ENCODE peak calls at places on chromosomes 4 and X, in seven cellular contexts. B, W, O, H, V, C and N are unnamed samples.

GRCh38 chrX:68895339-68896250 is 66.8 kb downstream of the EFNB1 start:
- DNase-seq in B (peak; percentile 0), W (no peak), O (peak; percentile 51), H (peak; percentile 22), V (peak; percentile 15), C (peak; percentile 40), N (no peak)

GRCh38 chrX:129738466-129739308 is at the start of gene XPNPEP2:
- DNase-seq in B (no peak), W (no peak), O (no peak), H (peak; percentile 79), V (no peak), C (no peak), N (no peak)

GRCh38 chr4:81919238-81919637 is 447.5 kb upstream of the RASGEF1B start:
- DNase-seq in B (peak; percentile 61), W (no peak), O (no peak), H (no peak), V (no peak), C (no peak), N (no peak)

GRCh38 chrX:13380230-13380629 is 60.4 kb upstream of the ATXN3L start:
- DNase-seq in B (no peak), W (no peak), O (no peak), H (peak; percentile 34), V (no peak), C (no peak), N (no peak)

GRCh38 chrX:25003066-25003849 is 12.5 kb downstream of the ARX start:
- DNase-seq in B (no peak), W (no peak), O (no peak), H (no peak), V (no peak), C (no peak), N (no peak)

GRCh38 chr4:115219315-115219840 is 106.0 kb upstream of the NDST4 start:
- DNase-seq in B (no peak), W (peak; percentile 31), O (no peak), H (no peak), V (no peak), C (no peak), N (no peak)

GRCh38 chr4:102620697-102621497 is 119.7 kb downstream of the NFKB1 start:
- DNase-seq in B (peak; percentile 94), W (no peak), O (no peak), H (peak; percentile 76), V (peak; percentile 87), C (peak; percentile 83), N (peak; percentile 80)

GRCh38 chr4:140168474-140168873 is 14.5 kb upstream of the MAML3 start:
- DNase-seq in B (no peak), W (no peak), O (no peak), H (no peak), V (no peak), C (no peak), N (no peak)

GRCh38 chrX:23981222-23981621 is 45.8 kb downstream of the KLHL15 start:
- DNase-seq in B (no peak), W (no peak), O (no peak), H (no peak), V (no peak), C (no peak), N (no peak)

GRCh38 chr4:70979445-70980008 is 13.9 kb upstream of the DCK start:
- DNase-seq in B (no peak), W (no peak), O (no peak), H (no peak), V (peak; percentile 52), C (no peak), N (no peak)

GRCh38 chr4:26410385-26411293 is 79.6 kb downstream of the CCKAR start:
- DNase-seq in B (peak; percentile 64), W (no peak), O (no peak), H (peak; percentile 39), V (peak; percentile 93), C (peak; percentile 57), N (peak; percentile 83)

GRCh38 chr4:87975466-87975865 is at the start of gene SPP1:
- DNase-seq in B (peak; percentile 97), W (peak; percentile 4), O (no peak), H (no peak), V (peak; percentile 95), C (no peak), N (peak; percentile 84)

GRCh38 chr4:47031713-47032404 is 492 bp downstream of the GABRB1 start:
- DNase-seq in B (no peak), W (no peak), O (no peak), H (no peak), V (peak; percentile 28), C (no peak), N (no peak)